ENCODE peak calls at places on chromosomes 6 and 20, in six cellular contexts. P is foreskin fibroblast, U is GM23338, H is AG04450, S is endothelial cell of umbilical vein, E is HL-60. X is an unnamed sample.

GRCh38 chr20:16608265-16608636 is 35.0 kb upstream of the KIF16B start:
- DNase-seq in U (no peak), H (no peak), P (no peak), E (no peak), S (no peak), X (no peak)

GRCh38 chr6:81204741-81205140 is 547.7 kb downstream of the TENT5A start:
- DNase-seq in H (no peak), S (no peak), P (peak), E (no peak), U (peak), X (no peak)

GRCh38 chr6:37513155-37513554 is 13.5 kb upstream of the CCDC167 start:
- DNase-seq in S (no peak), E (no peak), U (no peak), P (no peak), H (no peak), X (no peak)

GRCh38 chr6:2793491-2794151 is 28.4 kb downstream of the WRNIP1 start:
- DNase-seq in P (no peak), E (peak), H (no peak), S (no peak), U (no peak), X (no peak)

GRCh38 chr6:4347877-4348276 is 212.5 kb upstream of the ECI2 start:
- DNase-seq in E (no peak), P (no peak), H (no peak), U (no peak), S (no peak), X (no peak)

GRCh38 chr20:53691060-53691810 is 97.6 kb upstream of the ZNF217 start:
- DNase-seq in S (no peak), H (no peak), E (no peak), P (no peak), U (no peak), X (no peak)

GRCh38 chr6:54878705-54879104 is 32.1 kb downstream of the FAM83B start:
- DNase-seq in U (peak), H (no peak), S (no peak), P (no peak), E (no peak), X (no peak)

GRCh38 chr20:35978041-35978513 is 9.7 kb downstream of the CNBD2 start:
- DNase-seq in H (no peak), S (no peak), E (peak), P (no peak), U (no peak), X (no peak)

GRCh38 chr6:158332237-158332636 is 20.0 kb downstream of the TULP4 start:
- DNase-seq in H (no peak), E (no peak), U (no peak), P (no peak), S (no peak), X (no peak)

GRCh38 chr6:79467716-79468115 is 69.5 kb downstream of the LCA5 start:
- DNase-seq in H (no peak), E (no peak), P (peak), U (peak), S (no peak), X (no peak)

GRCh38 chr20:8540466-8540865 is 408.4 kb downstream of the PLCB1 start:
- DNase-seq in S (no peak), P (no peak), E (no peak), H (no peak), U (no peak), X (no peak)

GRCh38 chr6:69887026-69887425 is 20.7 kb downstream of the COL19A1 start:
- DNase-seq in H (no peak), P (no peak), U (no peak), E (no peak), S (no peak), X (no peak)

GRCh38 chr6:92000112-92000511 is 1413.2 kb upstream of the MAP3K7 start:
- DNase-seq in E (no peak), U (no peak), S (no peak), P (no peak), H (no peak), X (no peak)

GRCh38 chr6:12279322-12280098 is 10.7 kb upstream of the EDN1 start:
- DNase-seq in P (no peak), U (no peak), E (no peak), H (no peak), S (peak), X (no peak)

GRCh38 chr6:158040051-158040803 is 58.6 kb downstream of the SYNJ2 start:
- DNase-seq in H (peak), P (peak), E (peak), U (no peak), S (peak), X (peak)

GRCh38 chr20:57013741-57014140 is 252.7 kb downstream of the BMP7 start:
- DNase-seq in U (peak), P (no peak), S (no peak), H (no peak), E (no peak), X (no peak)

GRCh38 chr6:39476151-39476550 is 153.6 kb upstream of the KCNK16 start:
- DNase-seq in U (no peak), S (no peak), E (no peak), H (no peak), P (no peak), X (no peak)

GRCh38 chr6:84866715-84867114 is 102.3 kb upstream of the TBX18 start:
- DNase-seq in H (no peak), S (no peak), E (no peak), U (no peak), P (no peak), X (no peak)

GRCh38 chr6:156111913-156112312 is 656.3 kb upstream of the NOX3 start:
- DNase-seq in H (no peak), U (no peak), P (no peak), E (no peak), S (no peak), X (no peak)

DNA sequence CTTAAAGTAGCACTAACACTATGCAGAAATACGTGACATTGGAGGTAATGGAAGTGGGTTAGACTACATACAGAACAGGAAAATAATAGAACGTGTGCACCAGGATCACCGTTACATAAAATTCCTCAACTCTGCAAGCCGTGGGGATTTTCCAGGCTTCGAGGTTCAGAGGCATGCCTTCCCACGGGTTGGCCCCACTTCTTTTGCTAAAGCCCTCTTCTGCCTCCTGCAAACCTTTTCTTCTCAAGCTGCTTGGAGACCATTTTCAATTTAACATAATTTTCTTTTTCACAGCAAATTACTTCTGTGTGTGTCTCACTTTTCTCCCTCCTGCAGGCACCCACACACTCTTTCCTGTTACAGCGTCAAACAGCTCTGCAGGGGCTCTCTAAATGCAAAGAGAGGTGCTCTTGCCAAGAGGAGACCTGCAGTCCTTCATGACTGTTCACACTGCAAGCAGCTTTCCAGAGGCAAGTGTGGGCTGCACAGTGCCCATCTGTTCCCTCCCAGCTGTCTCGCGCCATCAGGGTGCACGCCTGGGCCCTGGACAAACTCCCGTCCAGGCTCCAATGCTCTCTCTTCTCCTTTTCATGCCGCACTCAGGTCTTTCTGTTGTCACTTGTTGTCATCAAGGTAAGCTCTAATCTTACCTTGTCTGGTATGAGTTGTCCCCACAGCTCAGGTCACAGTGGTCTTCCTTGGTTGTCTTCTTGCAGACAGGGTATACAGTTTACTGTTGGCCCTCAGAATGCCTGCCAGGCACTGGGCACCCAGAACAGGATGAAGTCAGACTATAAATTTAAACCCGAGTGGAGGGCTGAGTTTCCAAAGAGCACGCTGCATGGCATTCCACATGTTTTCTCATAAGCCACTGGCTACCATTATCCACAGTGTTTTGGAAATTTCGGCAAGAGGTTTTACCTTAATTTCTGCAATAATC is 164.8 kb upstream of the GGTLC1 start:
- DNase-seq in S (no peak), E (no peak), U (no peak), H (no peak), P (no peak), X (no peak)
- TF ChIP-seq CTCF in S (no peak), E (no peak), U (no peak), H (no peak), P (no peak), X (no peak)

DNA sequence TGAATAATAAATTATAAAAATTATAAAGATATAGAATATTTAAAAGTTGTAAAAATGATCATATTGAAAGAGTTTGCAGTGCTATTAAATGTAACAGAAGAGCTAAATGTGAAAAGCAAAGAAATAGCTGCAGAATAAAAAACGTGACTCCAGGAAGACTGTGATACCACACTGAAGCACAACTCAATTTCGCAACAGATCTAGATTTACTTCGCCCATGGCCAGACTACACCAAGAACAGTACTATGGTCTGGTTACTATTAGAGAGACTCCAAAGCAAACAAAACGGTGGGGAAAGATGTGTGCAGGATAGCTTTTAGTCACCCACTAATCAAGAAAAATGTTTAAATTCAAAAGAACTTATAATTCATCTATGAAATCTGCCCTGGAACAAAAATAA is 1.9 kb downstream of the CHD6 start:
- DNase-seq in U (no peak), E (peak), P (peak), S (no peak), H (no peak), X (no peak)
- H3K4me3 ChIP-seq in U (peak), E (no peak), P (peak), S (no peak), H (no peak), X (no peak)

DNA sequence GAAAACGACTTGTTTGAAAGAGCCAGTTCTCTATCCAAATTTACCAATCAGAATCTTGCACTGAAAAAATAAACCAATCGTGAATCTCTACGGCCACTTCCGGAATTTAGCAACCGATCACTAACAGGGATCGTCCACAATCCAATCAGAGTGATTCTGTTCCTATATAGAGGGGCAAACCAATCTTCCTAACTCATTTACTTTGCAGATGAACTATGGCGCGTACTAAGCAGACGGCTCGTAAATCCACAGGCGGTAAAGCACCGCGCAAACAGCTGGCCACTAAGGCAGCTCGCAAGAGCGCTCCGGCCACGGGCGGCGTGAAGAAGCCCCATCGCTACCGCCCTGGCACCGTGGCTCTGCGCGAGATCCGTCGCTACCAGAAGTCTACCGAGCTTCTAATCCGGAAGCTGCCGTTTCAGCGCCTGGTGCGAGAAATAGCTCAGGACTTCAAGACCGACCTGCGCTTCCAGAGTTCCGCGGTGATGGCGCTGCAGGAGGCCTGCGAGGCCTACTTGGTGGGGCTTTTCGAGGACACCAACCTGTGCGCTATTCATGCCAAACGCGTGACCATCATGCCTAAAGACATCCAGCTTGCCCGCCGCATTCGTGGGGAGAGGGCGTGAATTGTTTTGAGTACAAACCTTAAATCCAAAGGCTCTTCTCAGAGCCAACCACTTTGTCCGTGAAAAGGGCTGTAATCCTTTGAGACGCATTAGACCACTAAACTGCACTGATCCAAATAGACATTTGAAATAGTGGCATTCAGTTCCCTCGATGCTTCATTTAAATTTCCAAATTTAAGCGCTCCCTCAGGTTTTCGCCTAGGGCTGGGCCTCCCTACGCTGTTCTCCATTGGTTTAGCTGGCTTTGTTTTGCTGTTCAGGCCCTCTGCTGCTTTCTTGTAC is 138.0 kb downstream of the HFE start:
- DNase-seq in U (peak), S (peak), E (no peak), P (peak), H (peak), X (no peak)
- TF ChIP-seq CTCF in U (no peak), S (peak), E (no peak), P (peak), H (peak), X (no peak)

GRCh38 chr6:31621991-31622390 is 1.5 kb downstream of the PRRC2A start:
- DNase-seq in P (no peak), U (no peak), H (no peak), S (no peak), E (no peak), X (no peak)
- H3K4me3 ChIP-seq in P (peak), U (peak), H (peak), S (peak), E (peak), X (peak)

DNA sequence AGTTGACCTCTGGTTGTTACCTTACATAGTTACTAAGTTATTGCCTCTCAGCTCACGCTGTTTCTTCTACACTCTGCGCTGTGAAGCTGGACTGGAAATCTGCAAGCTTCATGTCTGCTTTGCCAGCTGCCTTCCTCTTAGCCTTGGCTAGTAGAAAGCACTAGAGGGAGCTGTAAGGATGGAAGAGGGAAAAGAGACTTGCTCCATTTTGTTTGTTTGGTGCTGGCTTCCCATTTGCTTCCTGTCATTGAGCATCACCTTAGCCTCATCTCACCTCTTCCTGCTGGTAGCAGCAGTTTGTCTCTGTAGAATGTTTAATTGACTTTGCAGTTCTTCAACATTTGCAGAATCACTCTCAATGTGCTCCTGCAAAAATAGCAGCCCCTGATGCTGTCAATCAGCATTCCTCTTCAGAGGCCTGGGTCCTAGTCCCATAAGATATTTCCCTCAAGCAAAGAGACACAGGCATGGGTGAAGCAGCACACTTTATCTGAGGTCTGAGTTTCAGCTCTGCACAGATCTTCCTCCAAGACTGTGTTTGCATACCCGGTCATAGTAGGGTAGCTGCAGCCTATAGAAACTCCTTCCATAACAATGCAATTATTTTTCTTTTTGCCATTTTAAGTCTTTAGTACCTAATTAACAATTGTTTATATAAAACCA is 302.2 kb upstream of the EPHA7 start:
- DNase-seq in S (peak), E (no peak), H (no peak), U (peak), P (peak), X (no peak)
- TF ChIP-seq CTCF in S (peak), E (no peak), H (no peak), U (peak), P (peak), X (no peak)

GRCh38 chr6:43060034-43060754 is 763 bp downstream of the KLC4 start:
- DNase-seq in S (no peak), P (no peak), U (peak), E (peak), H (no peak), X (no peak)

GRCh38 chr6:43062818-43063217 is 3.4 kb downstream of the KLC4 start:
- DNase-seq in P (no peak), S (no peak), E (no peak), U (no peak), H (no peak), X (no peak)

GRCh38 chr6:43061861-43062260 is 2.4 kb downstream of the KLC4 start:
- DNase-seq in E (no peak), S (no peak), U (no peak), H (no peak), P (no peak), X (no peak)

GRCh38 chr6:43059168-43060033 is at the start of the genes KLC4 and MRPL2:
- DNase-seq in U (peak), P (peak), H (peak), S (peak), E (peak), X (peak)

DNA sequence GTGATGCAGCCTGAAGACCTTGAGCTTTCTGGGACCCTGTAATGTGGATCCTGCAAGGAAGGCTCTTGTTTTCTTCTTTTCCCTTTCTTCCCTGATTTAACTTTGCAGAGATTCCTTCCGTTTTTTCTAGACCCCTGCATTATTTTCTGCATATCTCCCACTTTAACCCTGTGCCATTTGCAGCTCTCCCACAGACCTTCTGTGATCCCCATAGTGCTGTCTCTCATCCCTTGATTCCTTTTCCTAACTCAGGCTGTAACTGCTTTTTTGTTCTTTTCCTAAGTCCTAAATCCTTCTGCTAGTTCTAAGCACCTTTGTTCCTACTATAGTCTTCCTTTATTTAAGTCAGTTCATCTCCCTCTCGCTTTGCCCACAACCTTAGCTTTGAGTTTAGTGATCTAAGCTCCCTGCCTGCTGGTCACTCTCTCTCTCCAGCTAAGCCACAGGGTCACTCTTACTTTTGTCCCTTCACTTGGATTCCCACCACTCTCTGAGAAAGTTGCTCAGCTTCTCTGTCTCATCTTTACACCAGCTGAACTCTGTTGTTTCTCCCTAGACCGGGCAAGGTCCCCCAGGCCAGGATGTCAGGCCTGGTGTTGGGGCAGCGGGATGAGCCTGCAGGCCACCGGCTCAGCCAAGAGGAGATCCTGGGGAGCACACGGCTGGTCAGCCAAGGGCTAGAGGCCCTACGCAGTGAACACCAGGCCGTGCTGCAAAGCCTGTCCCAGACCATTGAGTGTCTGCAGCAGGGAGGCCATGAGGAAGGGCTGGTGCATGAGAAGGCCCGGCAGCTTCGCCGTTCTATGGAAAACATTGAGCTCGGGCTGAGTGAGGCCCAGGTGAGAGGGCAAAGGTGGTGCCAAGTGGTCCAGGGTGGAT is 1.6 kb downstream of the KLC4 start:
- DNase-seq in U (no peak), H (no peak), S (no peak), P (no peak), E (no peak), X (no peak)
- H3K4me3 ChIP-seq in U (peak), H (no peak), S (no peak), P (peak), E (no peak), X (no peak)

GRCh38 chr6:63882208-63882607 is 246.6 kb downstream of the PHF3 start:
- DNase-seq in U (peak), E (no peak), P (no peak), S (no peak), H (no peak), X (no peak)
- TF ChIP-seq CTCF in U (peak), E (no peak), P (peak), S (peak), H (peak), X (peak)

DNA sequence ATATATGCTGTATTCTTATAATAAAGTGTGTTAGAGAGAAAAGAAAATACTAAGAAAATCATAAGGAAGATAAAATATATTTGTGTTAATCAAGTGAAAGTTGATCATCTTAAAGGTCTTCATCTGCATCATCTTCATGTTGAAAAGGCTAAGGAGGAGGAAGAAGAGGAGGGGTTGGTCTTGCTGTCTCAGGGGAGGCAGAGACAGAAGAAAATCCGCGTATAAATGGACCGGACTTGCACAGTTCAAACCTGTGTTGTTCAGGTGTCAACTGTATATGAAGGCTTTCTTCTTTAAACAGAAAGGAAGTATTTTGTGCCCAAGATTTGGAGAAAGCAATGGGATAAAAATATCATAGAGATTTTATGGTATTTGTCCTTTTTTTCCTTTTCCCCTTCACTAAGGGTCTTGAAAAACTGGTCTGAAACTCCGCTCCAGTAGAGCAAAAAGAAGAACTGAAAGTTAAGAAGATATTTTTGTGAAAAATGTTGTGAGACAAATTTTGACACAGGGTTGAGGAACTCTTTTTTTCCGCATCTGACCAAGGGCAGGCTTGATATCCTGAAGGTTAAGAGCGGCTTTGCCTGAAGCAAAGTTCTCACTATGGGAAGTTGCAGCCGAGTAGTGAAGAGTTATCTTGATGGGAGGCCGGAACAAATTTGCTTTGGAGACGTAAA is 350.7 kb downstream of the LAMA2 start:
- DNase-seq in U (no peak), P (no peak), H (no peak), E (no peak), S (no peak), X (peak)
- H3K4me3 ChIP-seq in U (no peak), P (no peak), H (no peak), E (no peak), S (no peak), X (no peak)

X was measured in GM12864.